ENCODE peak calls at places on chromosomes 11 and 22, in ten cellular contexts. Q is nucleus accumbens, P is fibroblast of the aortic adventitia, N is GM23248, I is iPS-NIHi11, X is HFF-Myc, E is spleen, M is A172, Y is AG04450, S is fibroblast of lung. G is an unnamed sample.

GRCh38 chr11:131888230-131888826 is 517.9 kb downstream of the NTM start:
- DNase-seq in Y (peak; percentile 73), M (peak; percentile 75), P (peak; percentile 93), Q (no peak), E (no peak), N (peak; percentile 92), S (peak; percentile 85), I (no peak), X (peak; percentile 82), G (peak; percentile 95)

GRCh38 chr22:33850724-33851123 is 69.6 kb downstream of the LARGE1 start:
- DNase-seq in N (no peak), Y (no peak), M (no peak), I (peak; percentile 54), S (no peak), E (no peak), P (no peak), Q (no peak), X (no peak), G (no peak)

GRCh38 chr22:50610581-50610980 is 10.0 kb downstream of the MAPK8IP2 start:
- DNase-seq in M (no peak), N (no peak), P (no peak), E (peak; percentile 59), Q (no peak), X (no peak), Y (no peak), S (no peak), I (no peak), G (no peak)

GRCh38 chr22:24235315-24235714 is 9.6 kb downstream of the GGT5 start:
- DNase-seq in I (no peak), Q (no peak), Y (no peak), N (no peak), P (no peak), M (no peak), E (no peak), X (no peak), S (no peak), G (no peak)

GRCh38 chr11:6598555-6598954 is 4.9 kb downstream of the RRP8 start:
- DNase-seq in P (no peak), S (no peak), Y (no peak), X (no peak), N (no peak), Q (no peak), I (no peak), E (no peak), M (no peak), G (no peak)

GRCh38 chr11:64796047-64796756 is 6.8 kb downstream of the MAP4K2 start:
- DNase-seq in P (no peak), I (no peak), X (no peak), E (peak; percentile 81), M (no peak), S (no peak), N (no peak), Q (no peak), Y (no peak), G (no peak)

GRCh38 chr11:117973446-117973922 is 12.7 kb upstream of the IL10RA start:
- DNase-seq in Y (no peak), N (no peak), M (no peak), S (no peak), E (no peak), P (no peak), X (no peak), I (no peak), Q (no peak), G (no peak)

GRCh38 chr22:43537019-43537585 is 125.3 kb downstream of the MPPED1 start:
- DNase-seq in M (no peak), N (no peak), S (no peak), E (no peak), Y (no peak), P (no peak), I (no peak), X (no peak), Q (no peak), G (no peak)

GRCh38 chr11:4072668-4073285 is 21.8 kb upstream of the RRM1 start:
- DNase-seq in E (no peak), P (peak; percentile 89), X (peak; percentile 63), Q (peak; percentile 16), S (peak; percentile 86), Y (peak; percentile 52), M (peak; percentile 82), N (peak; percentile 83), I (peak; percentile 83), G (peak; percentile 75)

GRCh38 chr22:38753894-38754246 is 1.9 kb downstream of the SUN2 start:
- DNase-seq in M (no peak), Y (no peak), P (no peak), I (no peak), N (no peak), S (no peak), Q (no peak), E (no peak), X (no peak), G (no peak)

GRCh38 chr11:111435046-111435698 is 56.1 kb upstream of the POU2AF1 start:
- DNase-seq in X (no peak), Q (no peak), Y (no peak), M (no peak), P (no peak), I (no peak), S (no peak), E (no peak), N (no peak), G (no peak)

GRCh38 chr22:34414467-34415440 is 494.5 kb upstream of the LARGE1 start:
- DNase-seq in X (peak; percentile 3), N (peak; percentile 3), Y (no peak), E (no peak), I (peak; percentile 79), P (no peak), M (peak; percentile 21), S (no peak), Q (no peak), G (peak; percentile 25)

GRCh38 chr11:116179346-116179850 is 593.4 kb downstream of the BUD13 start:
- DNase-seq in N (no peak), Y (no peak), E (no peak), P (no peak), I (no peak), S (no peak), M (no peak), Q (no peak), X (no peak), G (no peak)

GRCh38 chr11:118572914-118573550 is 823 bp downstream of the ARCN1 start:
- DNase-seq in X (no peak), N (peak; percentile 82), Y (no peak), M (peak; percentile 33), I (peak; percentile 22), S (peak; percentile 33), Q (no peak), P (peak; percentile 57), E (no peak), G (peak; percentile 56)

GRCh38 chr11:132444891-132445290 is 1074.5 kb downstream of the NTM start:
- DNase-seq in E (no peak), Y (no peak), S (no peak), P (no peak), Q (no peak), X (no peak), N (no peak), M (no peak), I (no peak), G (peak; percentile 13)

GRCh38 chr11:70200212-70200844 is 2.8 kb upstream of the FADD start:
- DNase-seq in X (no peak), E (peak; percentile 23), M (no peak), P (peak; percentile 67), Y (no peak), I (no peak), N (peak; percentile 26), S (no peak), Q (no peak), G (no peak)

GRCh38 chr11:21933095-21933494 is 259.8 kb upstream of the ANO5 start:
- DNase-seq in Q (no peak), E (no peak), P (no peak), I (no peak), M (no peak), S (no peak), Y (no peak), N (peak; percentile 9), X (no peak), G (no peak)

GRCh38 chr11:44126304-44126703 is 30.8 kb downstream of the EXT2 start:
- DNase-seq in E (no peak), P (no peak), I (no peak), N (no peak), X (no peak), Q (no peak), Y (no peak), S (no peak), M (no peak), G (no peak)

GRCh38 chr11:72754544-72755155 is 2.4 kb upstream of the ARAP1 start:
- DNase-seq in Q (no peak), Y (no peak), N (no peak), P (no peak), X (no peak), E (no peak), M (no peak), I (no peak), S (no peak), G (no peak)

GRCh38 chr22:40477683-40478348 is 107.4 kb downstream of the SGSM3 start:
- DNase-seq in S (no peak), X (no peak), N (no peak), P (no peak), M (no peak), Q (no peak), I (no peak), E (no peak), Y (no peak), G (no peak)

GRCh38 chr11:7514099-7514725 is 413 bp downstream of the PPFIBP2 start:
- DNase-seq in E (no peak), Q (no peak), M (no peak), N (peak; percentile 38), Y (no peak), X (no peak), P (no peak), I (peak; percentile 34), S (no peak), G (no peak)

GRCh38 chr11:73382747-73383146 is 6.5 kb downstream of the RELT start:
- DNase-seq in Q (no peak), P (no peak), S (no peak), Y (no peak), X (no peak), I (no peak), M (no peak), E (no peak), N (no peak), G (no peak)

GRCh38 chr11:68044145-68044813 is 5.5 kb downstream of the TCIRG1 start:
- DNase-seq in Y (no peak), E (peak; percentile 73), I (peak; percentile 62), S (no peak), N (no peak), X (no peak), M (no peak), Q (no peak), P (no peak), G (no peak)

GRCh38 chr11:44223261-44223660 is 86.7 kb downstream of the ALX4 start:
- DNase-seq in M (peak; percentile 22), X (no peak), S (no peak), N (peak; percentile 83), E (no peak), I (no peak), P (peak; percentile 67), Y (no peak), Q (no peak), G (peak; percentile 76)

GRCh38 chr11:71381781-71382505 is 66.2 kb downstream of the DHCR7 start:
- DNase-seq in Q (no peak), P (no peak), M (peak; percentile 10), X (no peak), I (no peak), E (no peak), N (no peak), Y (no peak), S (no peak), G (no peak)

GRCh38 chr11:93225642-93226041 is 27.9 kb upstream of the SLC36A4 start:
- DNase-seq in Y (no peak), E (no peak), S (peak; percentile 58), X (no peak), P (peak; percentile 48), N (peak; percentile 50), I (no peak), M (peak; percentile 11), Q (no peak), G (peak; percentile 23)

GRCh38 chr11:74932169-74932568 is 16.7 kb downstream of the XRRA1 start:
- DNase-seq in Y (peak; percentile 32), E (no peak), I (no peak), X (no peak), M (peak; percentile 40), N (peak; percentile 69), P (peak; percentile 34), Q (no peak), S (peak; percentile 46), G (no peak)

GRCh38 chr22:48756146-48757111 is 1071.2 kb downstream of the BRD1 start:
- DNase-seq in Y (no peak), X (no peak), S (no peak), N (no peak), I (peak; percentile 7), M (no peak), E (peak; percentile 55), Q (no peak), P (no peak), G (no peak)